ENCODE peak calls at places on chromosomes 11 and 22, in ten cellular contexts. U, S, O, A, F, L, M, B, T and Q are unnamed samples.

GRCh38 chr11:9489366-9489765 is 28.6 kb downstream of the ZNF143 start:
- DNase-seq in U (no peak), S (peak; percentile 31), O (peak; percentile 33), A (no peak), F (no peak), L (peak; percentile 23), M (no peak), B (no peak), T (no peak), Q (peak; percentile 47)

GRCh38 chr22:40407831-40408717 is 37.7 kb downstream of the SGSM3 start:
- DNase-seq in U (no peak), S (no peak), O (no peak), A (no peak), F (no peak), L (no peak), M (no peak), B (no peak), T (no peak), Q (no peak)

GRCh38 chr11:2507212-2507901 is 62.5 kb downstream of the KCNQ1 start:
- DNase-seq in U (no peak), S (no peak), O (no peak), A (no peak), F (no peak), L (no peak), M (no peak), B (no peak), T (no peak), Q (no peak)

GRCh38 chr22:28005513-28005912 is 86.5 kb upstream of the PITPNB start:
- DNase-seq in U (peak; percentile 42), S (no peak), O (no peak), A (no peak), F (no peak), L (no peak), M (no peak), B (no peak), T (no peak), Q (no peak)

GRCh38 chr11:65814131-65814959 is 19.4 kb upstream of the SNX32 start:
- DNase-seq in U (no peak), S (peak; percentile 15), O (no peak), A (no peak), F (no peak), L (no peak), M (no peak), B (no peak), T (no peak), Q (no peak)

GRCh38 chr22:32706149-32706548 is 95.4 kb upstream of the TIMP3 start:
- DNase-seq in U (no peak), S (no peak), O (no peak), A (no peak), F (no peak), L (no peak), M (no peak), B (no peak), T (no peak), Q (no peak)

GRCh38 chr22:16845465-16845864 is 20.3 kb upstream of the XKR3 start:
- DNase-seq in U (no peak), S (no peak), O (no peak), A (no peak), F (no peak), L (no peak), M (no peak), B (no peak), T (no peak), Q (no peak)

GRCh38 chr11:105357764-105358163 is 218.2 kb upstream of the CARD18 start:
- DNase-seq in U (no peak), S (no peak), O (no peak), A (no peak), F (no peak), L (peak; percentile 1), M (no peak), B (no peak), T (no peak), Q (no peak)

GRCh38 chr22:17501679-17502285 is 61.5 kb upstream of the SLC25A18 start:
- DNase-seq in U (peak; percentile 19), S (peak; percentile 45), O (peak; percentile 19), A (no peak), F (peak; percentile 76), L (peak; percentile 27), M (no peak), B (no peak), T (no peak), Q (peak; percentile 21)

GRCh38 chr11:68371176-68372041 is 59.0 kb downstream of the LRP5 start:
- DNase-seq in U (no peak), S (no peak), O (no peak), A (no peak), F (no peak), L (no peak), M (no peak), B (no peak), T (no peak), Q (no peak)

GRCh38 chr11:36598051-36598450 is at the start of gene RAG2:
- DNase-seq in U (no peak), S (no peak), O (no peak), A (no peak), F (no peak), L (no peak), M (no peak), B (no peak), T (no peak), Q (no peak)